ENCODE peak calls at places on chromosomes 4 and X, in seven cellular contexts. One of them, this sample, is unnamed.

GRCh38 chr4:8092282-8092681 is 66.3 kb downstream of the ABLIM2 start:
- DNase-seq in ascending aorta: no peak
- DNase-seq in fibroblast of lung: no peak
- DNase-seq in A673: no peak
- DNase-seq in left lung: no peak
- DNase-seq in sigmoid colon: no peak
- DNase-seq in uterus: no peak
- DNase-seq in this sample: no peak

GRCh38 chr4:164177186-164177585 is 576.7 kb upstream of the SMIM31 start:
- DNase-seq in ascending aorta: no peak
- DNase-seq in fibroblast of lung: no peak
- DNase-seq in A673: no peak
- DNase-seq in left lung: no peak
- DNase-seq in sigmoid colon: no peak
- DNase-seq in uterus: no peak
- DNase-seq in this sample: no peak

GRCh38 chr4:159146454-159146853 is 43.6 kb downstream of the RAPGEF2 start:
- DNase-seq in ascending aorta: no peak
- DNase-seq in fibroblast of lung: no peak
- DNase-seq in A673: no peak
- DNase-seq in left lung: no peak
- DNase-seq in sigmoid colon: no peak
- DNase-seq in uterus: no peak
- DNase-seq in this sample: no peak

GRCh38 chrX:40719731-40720130 is 15.6 kb downstream of the MED14 start:
- DNase-seq in ascending aorta: no peak
- DNase-seq in fibroblast of lung: peak; percentile 16
- DNase-seq in A673: no peak
- DNase-seq in left lung: no peak
- DNase-seq in sigmoid colon: no peak
- DNase-seq in uterus: no peak
- DNase-seq in this sample: no peak

GRCh38 chr4:70687821-70688794 is at the start of gene UTP3:
- DNase-seq in ascending aorta: peak; percentile 97
- DNase-seq in fibroblast of lung: peak; percentile 99
- DNase-seq in A673: peak; percentile 96
- DNase-seq in left lung: peak; percentile 95
- DNase-seq in sigmoid colon: peak; percentile 98
- DNase-seq in uterus: peak; percentile 97
- DNase-seq in this sample: peak; percentile 97

GRCh38 chr4:8115203-8115520 is 43.5 kb downstream of the ABLIM2 start:
- DNase-seq in ascending aorta: no peak
- DNase-seq in fibroblast of lung: no peak
- DNase-seq in A673: no peak
- DNase-seq in left lung: no peak
- DNase-seq in sigmoid colon: no peak
- DNase-seq in uterus: no peak
- DNase-seq in this sample: no peak

GRCh38 chr4:1821679-1822567 is 28.8 kb downstream of the FGFR3 start:
- DNase-seq in ascending aorta: no peak
- DNase-seq in fibroblast of lung: no peak
- DNase-seq in A673: no peak
- DNase-seq in left lung: no peak
- DNase-seq in sigmoid colon: no peak
- DNase-seq in uterus: no peak
- DNase-seq in this sample: no peak

GRCh38 chr4:186342582-186342981 is 76.6 kb downstream of the F11 start:
- DNase-seq in ascending aorta: no peak
- DNase-seq in fibroblast of lung: peak; percentile 1
- DNase-seq in A673: no peak
- DNase-seq in left lung: no peak
- DNase-seq in sigmoid colon: no peak
- DNase-seq in uterus: no peak
- DNase-seq in this sample: no peak

GRCh38 chrX:132594129-132594528 is 105.3 kb upstream of the MBNL3 start:
- DNase-seq in ascending aorta: no peak
- DNase-seq in fibroblast of lung: peak; percentile 20
- DNase-seq in A673: no peak
- DNase-seq in left lung: no peak
- DNase-seq in sigmoid colon: no peak
- DNase-seq in uterus: no peak
- DNase-seq in this sample: no peak

GRCh38 chr4:140926672-140927071 is 170.5 kb upstream of the TBC1D9 start:
- DNase-seq in ascending aorta: no peak
- DNase-seq in fibroblast of lung: peak; percentile 33
- DNase-seq in A673: no peak
- DNase-seq in left lung: no peak
- DNase-seq in sigmoid colon: no peak
- DNase-seq in uterus: no peak
- DNase-seq in this sample: no peak

GRCh38 chrX:106039920-106040319 is 1.4 kb upstream of the SERPINA7 start:
- DNase-seq in ascending aorta: no peak
- DNase-seq in fibroblast of lung: no peak
- DNase-seq in A673: no peak
- DNase-seq in left lung: no peak
- DNase-seq in sigmoid colon: no peak
- DNase-seq in uterus: no peak
- DNase-seq in this sample: no peak

GRCh38 chr4:154854362-154854761 is 73.3 kb downstream of the RBM46 start:
- DNase-seq in ascending aorta: no peak
- DNase-seq in fibroblast of lung: no peak
- DNase-seq in A673: peak; percentile 21
- DNase-seq in left lung: no peak
- DNase-seq in sigmoid colon: no peak
- DNase-seq in uterus: no peak
- DNase-seq in this sample: no peak

GRCh38 chrX:39253551-39253950 is 452.3 kb downstream of the MID1IP1 start:
- DNase-seq in ascending aorta: no peak
- DNase-seq in fibroblast of lung: peak; percentile 38
- DNase-seq in A673: no peak
- DNase-seq in left lung: no peak
- DNase-seq in sigmoid colon: no peak
- DNase-seq in uterus: no peak
- DNase-seq in this sample: no peak

GRCh38 chrX:115284877-115285276 is 4.6 kb upstream of the LUZP4 start:
- DNase-seq in ascending aorta: no peak
- DNase-seq in fibroblast of lung: no peak
- DNase-seq in A673: no peak
- DNase-seq in left lung: no peak
- DNase-seq in sigmoid colon: no peak
- DNase-seq in uterus: no peak
- DNase-seq in this sample: no peak

GRCh38 chr4:154004028-154004427 is 215.1 kb upstream of the SFRP2 start:
- DNase-seq in ascending aorta: no peak
- DNase-seq in fibroblast of lung: peak; percentile 37
- DNase-seq in A673: no peak
- DNase-seq in left lung: no peak
- DNase-seq in sigmoid colon: no peak
- DNase-seq in uterus: no peak
- DNase-seq in this sample: no peak

GRCh38 chr4:1594871-1595788 is 89.0 kb downstream of the FAM53A start:
- DNase-seq in ascending aorta: no peak
- DNase-seq in fibroblast of lung: no peak
- DNase-seq in A673: no peak
- DNase-seq in left lung: peak; percentile 50
- DNase-seq in sigmoid colon: peak; percentile 48
- DNase-seq in uterus: no peak
- DNase-seq in this sample: no peak

GRCh38 chrX:119990995-119991787 is 47.6 kb upstream of the NKAP start:
- DNase-seq in ascending aorta: no peak
- DNase-seq in fibroblast of lung: no peak
- DNase-seq in A673: no peak
- DNase-seq in left lung: peak; percentile 72
- DNase-seq in sigmoid colon: no peak
- DNase-seq in uterus: no peak
- DNase-seq in this sample: no peak

GRCh38 chr4:120163895-120164294 is 97.2 kb upstream of the MAD2L1 start:
- DNase-seq in ascending aorta: no peak
- DNase-seq in fibroblast of lung: no peak
- DNase-seq in A673: no peak
- DNase-seq in left lung: no peak
- DNase-seq in sigmoid colon: no peak
- DNase-seq in uterus: no peak
- DNase-seq in this sample: no peak

GRCh38 chr4:60223098-60223497 is 977.0 kb upstream of the ADGRL3 start:
- DNase-seq in ascending aorta: no peak
- DNase-seq in fibroblast of lung: no peak
- DNase-seq in A673: no peak
- DNase-seq in left lung: no peak
- DNase-seq in sigmoid colon: no peak
- DNase-seq in uterus: no peak
- DNase-seq in this sample: no peak

GRCh38 chr4:86974481-86975050 is 39.8 kb downstream of the AFF1 start:
- DNase-seq in ascending aorta: no peak
- DNase-seq in fibroblast of lung: no peak
- DNase-seq in A673: peak; percentile 88
- DNase-seq in left lung: no peak
- DNase-seq in sigmoid colon: no peak
- DNase-seq in uterus: no peak
- DNase-seq in this sample: no peak

DNA sequence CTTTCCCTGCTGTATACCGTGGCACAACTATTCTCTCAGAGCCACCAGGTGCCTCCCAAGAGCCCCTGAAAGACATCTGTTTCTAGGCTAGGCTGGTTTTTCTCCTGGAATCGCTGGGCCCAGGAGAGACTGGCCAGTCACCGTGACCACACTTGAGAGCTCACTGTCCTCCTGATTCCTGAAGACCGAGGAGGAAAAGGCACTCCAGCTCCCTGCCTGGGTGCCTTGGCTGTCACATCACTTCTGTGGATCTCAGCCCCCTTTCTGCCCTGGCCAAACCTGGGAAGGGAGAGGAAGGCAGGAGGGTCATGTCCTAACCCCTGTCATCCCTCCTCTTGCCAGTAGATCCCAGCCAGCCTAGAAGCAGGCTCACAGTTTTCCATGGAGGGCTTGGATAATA is 54.7 kb upstream of the LAS1L start:
- DNase-seq in ascending aorta: no peak
- DNase-seq in fibroblast of lung: no peak
- DNase-seq in A673: no peak
- DNase-seq in left lung: no peak
- DNase-seq in sigmoid colon: no peak
- DNase-seq in uterus: no peak
- DNase-seq in this sample: peak; percentile 50
- H3K4me3 ChIP-seq in ascending aorta: no peak overlapping the region
- H3K4me3 ChIP-seq in fibroblast of lung: no peak overlapping the region
- H3K4me3 ChIP-seq in A673: no peak overlapping the region
- H3K4me3 ChIP-seq in left lung: no peak overlapping the region
- H3K4me3 ChIP-seq in sigmoid colon: no peak overlapping the region
- H3K4me3 ChIP-seq in uterus: no peak overlapping the region
- H3K4me3 ChIP-seq in this sample: no peak overlapping the region

DNA sequence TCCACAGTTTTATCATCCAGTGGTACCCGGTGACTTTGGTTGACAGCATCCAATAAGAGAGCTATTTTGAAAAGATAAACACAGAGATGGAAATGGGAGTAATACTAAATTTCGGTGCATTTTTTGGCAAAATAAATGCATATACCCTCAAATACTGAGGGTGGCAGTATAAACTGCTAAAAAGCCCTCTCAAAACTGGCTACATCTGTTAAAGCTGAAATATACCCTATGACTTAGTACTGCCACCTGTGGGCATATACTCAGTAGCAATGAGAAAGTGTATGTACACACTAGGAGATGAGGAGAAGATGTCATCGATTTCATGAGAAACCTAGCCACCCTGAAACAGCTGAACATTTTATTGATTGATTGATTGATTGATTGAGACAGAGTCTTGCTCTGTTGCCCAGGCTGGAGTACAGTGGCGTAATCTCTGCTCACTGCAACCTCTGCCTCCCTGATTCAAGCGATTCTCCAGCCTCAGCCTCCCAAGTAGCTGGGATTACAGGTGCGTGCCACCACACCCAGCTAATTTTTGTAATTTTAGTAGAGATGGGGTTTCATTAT is 12.2 kb upstream of the TMEM128 start:
- DNase-seq in ascending aorta: no peak
- DNase-seq in fibroblast of lung: peak; percentile 51
- DNase-seq in A673: peak; percentile 68
- DNase-seq in left lung: no peak
- DNase-seq in sigmoid colon: no peak
- DNase-seq in uterus: no peak
- DNase-seq in this sample: no peak
- H3K27ac ChIP-seq in ascending aorta: no peak overlapping the region
- H3K27ac ChIP-seq in fibroblast of lung: no peak overlapping the region
- H3K27ac ChIP-seq in A673: no peak overlapping the region
- H3K27ac ChIP-seq in left lung: no peak overlapping the region
- H3K27ac ChIP-seq in sigmoid colon: no peak overlapping the region
- H3K27ac ChIP-seq in uterus: no peak overlapping the region
- H3K27ac ChIP-seq in this sample: no peak overlapping the region

GRCh38 chr4:4853921-4854648 is 5.4 kb upstream of the MSX1 start:
- DNase-seq in ascending aorta: no peak
- DNase-seq in fibroblast of lung: no peak
- DNase-seq in A673: no peak
- DNase-seq in left lung: peak; percentile 39
- DNase-seq in sigmoid colon: peak; percentile 40
- DNase-seq in uterus: no peak
- DNase-seq in this sample: no peak

GRCh38 chr4:4851906-4852305 is 7.6 kb upstream of the MSX1 start:
- DNase-seq in ascending aorta: no peak
- DNase-seq in fibroblast of lung: no peak
- DNase-seq in A673: no peak
- DNase-seq in left lung: peak; percentile 23
- DNase-seq in sigmoid colon: peak; percentile 54
- DNase-seq in uterus: no peak
- DNase-seq in this sample: no peak

GRCh38 chr4:4852591-4853362 is 6.7 kb upstream of the MSX1 start:
- DNase-seq in ascending aorta: peak; percentile 74
- DNase-seq in fibroblast of lung: peak; percentile 75
- DNase-seq in A673: peak; percentile 54
- DNase-seq in left lung: peak; percentile 78
- DNase-seq in sigmoid colon: peak; percentile 61
- DNase-seq in uterus: peak; percentile 74
- DNase-seq in this sample: no peak

GRCh38 chr4:4854649-4855292 is 4.7 kb upstream of the MSX1 start:
- DNase-seq in ascending aorta: no peak
- DNase-seq in fibroblast of lung: no peak
- DNase-seq in A673: no peak
- DNase-seq in left lung: peak; percentile 49
- DNase-seq in sigmoid colon: peak; percentile 50
- DNase-seq in uterus: no peak
- DNase-seq in this sample: no peak

DNA sequence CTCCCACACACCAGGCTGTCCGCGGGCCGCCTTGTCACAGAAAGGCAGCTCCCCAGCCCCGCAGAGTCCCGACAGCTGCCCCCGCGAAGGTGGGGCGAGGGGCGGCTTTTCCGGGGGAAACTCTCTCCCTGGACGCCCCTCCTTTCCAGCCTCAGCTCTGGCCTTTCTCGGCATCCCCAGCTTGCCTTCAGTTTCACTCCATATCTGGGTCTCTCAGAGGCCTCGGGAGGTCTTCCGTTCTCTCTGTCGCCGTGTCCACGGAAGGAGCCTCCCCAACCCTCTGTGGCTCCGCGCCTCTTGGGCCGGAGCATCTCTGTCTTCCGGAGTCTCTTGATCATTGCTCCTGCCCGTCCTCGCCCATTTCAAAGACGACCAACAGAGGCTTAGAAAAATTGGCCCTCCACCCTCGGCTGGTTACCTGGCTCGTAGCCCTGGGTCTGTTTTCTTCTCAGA is 6.1 kb upstream of the MSX1 start:
- DNase-seq in ascending aorta: no peak
- DNase-seq in fibroblast of lung: no peak
- DNase-seq in A673: no peak
- DNase-seq in left lung: peak; percentile 79
- DNase-seq in sigmoid colon: peak; percentile 56
- DNase-seq in uterus: no peak
- DNase-seq in this sample: no peak
- H3K4me3 ChIP-seq in ascending aorta: peak overlapping the region; percentile 44
- H3K4me3 ChIP-seq in fibroblast of lung: peak overlapping the region; percentile 33
- H3K4me3 ChIP-seq in A673: peak overlapping the region; percentile 38
- H3K4me3 ChIP-seq in left lung: peak overlapping the region; percentile 2
- H3K4me3 ChIP-seq in sigmoid colon: no peak overlapping the region
- H3K4me3 ChIP-seq in uterus: peak overlapping the region; percentile 26
- H3K4me3 ChIP-seq in this sample: peak overlapping the region; percentile 66

GRCh38 chrX:50805316-50805715 is 8.7 kb downstream of the SHROOM4 start:
- DNase-seq in ascending aorta: no peak
- DNase-seq in fibroblast of lung: no peak
- DNase-seq in A673: no peak
- DNase-seq in left lung: no peak
- DNase-seq in sigmoid colon: no peak
- DNase-seq in uterus: no peak
- DNase-seq in this sample: no peak
- H3K27ac ChIP-seq in ascending aorta: no peak overlapping the region
- H3K27ac ChIP-seq in fibroblast of lung: no peak overlapping the region
- H3K27ac ChIP-seq in A673: no peak overlapping the region
- H3K27ac ChIP-seq in left lung: no peak overlapping the region
- H3K27ac ChIP-seq in sigmoid colon: no peak overlapping the region
- H3K27ac ChIP-seq in uterus: no peak overlapping the region
- H3K27ac ChIP-seq in this sample: no peak overlapping the region